ENCODE peak calls at places on chromosomes 7 and 10, in six cellular contexts. R, A, K, B, U and D are unnamed samples.

GRCh38 chr10:118793545-118793944 is 38.8 kb upstream of the CACUL1 start:
- DNase-seq in A (no peak), B (no peak), R (no peak), K (no peak), U (no peak), D (peak)

GRCh38 chr7:45256775-45257174 is 99.2 kb downstream of the RAMP3 start:
- DNase-seq in A (no peak), B (no peak), K (no peak), U (no peak), R (no peak), D (no peak)

GRCh38 chr7:35707422-35707821 is 12.5 kb upstream of the HERPUD2 start:
- DNase-seq in B (no peak), R (no peak), K (no peak), A (no peak), U (no peak), D (no peak)

GRCh38 chr7:17706734-17707133 is 233.6 kb downstream of the SNX13 start:
- DNase-seq in A (peak), K (peak), R (peak), B (no peak), U (peak), D (no peak)

GRCh38 chr7:30594055-30594539 is 581 bp upstream of the GARS1 start:
- DNase-seq in A (peak), R (peak), K (peak), U (peak), B (peak), D (no peak)

GRCh38 chr7:30188806-30189205 is 54.0 kb downstream of the MTURN start:
- DNase-seq in K (no peak), A (no peak), B (no peak), U (no peak), R (no peak), D (no peak)

GRCh38 chr7:77226357-77226839 is 26.8 kb upstream of the FGL2 start:
- DNase-seq in A (no peak), K (no peak), U (no peak), R (no peak), B (no peak), D (no peak)

GRCh38 chr10:87593702-87594101 is 66.0 kb upstream of the PAPSS2 start:
- DNase-seq in B (no peak), U (no peak), A (no peak), R (no peak), K (no peak), D (no peak)

GRCh38 chr10:79420974-79421688 is 24.3 kb downstream of the ZCCHC24 start:
- DNase-seq in R (no peak), A (no peak), U (no peak), K (no peak), B (no peak), D (no peak)

GRCh38 chr7:150755473-150756099 is 18.4 kb downstream of the GIMAP5 start:
- DNase-seq in U (no peak), K (no peak), B (no peak), R (no peak), A (peak), D (no peak)

GRCh38 chr10:68871731-68872342 is 29.3 kb upstream of the DDX50 start:
- DNase-seq in U (no peak), K (no peak), R (peak), B (no peak), A (no peak), D (no peak)

GRCh38 chr10:52314007-52314821 is at the start of gene DKK1:
- DNase-seq in K (peak), A (peak), B (peak), R (peak), U (peak), D (peak)

GRCh38 chr10:66713387-66713786 is 212.4 kb upstream of the LRRTM3 start:
- DNase-seq in B (no peak), K (no peak), U (no peak), R (no peak), A (no peak), D (no peak)

GRCh38 chr7:128322040-128322643 is 21.6 kb downstream of the RBM28 start:
- DNase-seq in K (no peak), A (no peak), R (no peak), U (no peak), B (no peak), D (no peak)

GRCh38 chr7:64736575-64736974 is 57.7 kb upstream of the ZNF138 start:
- DNase-seq in U (no peak), R (no peak), K (no peak), B (no peak), A (no peak), D (no peak)

GRCh38 chr7:36021367-36021766 is 131.7 kb upstream of the EEPD1 start:
- DNase-seq in A (no peak), R (no peak), K (no peak), U (peak), B (no peak), D (no peak)

GRCh38 chr7:154960063-154960790 is 42.7 kb downstream of the PAXIP1 start:
- DNase-seq in A (no peak), U (no peak), B (no peak), R (peak), K (no peak), D (no peak)

GRCh38 chr7:47581821-47582747 is at the start of gene TNS3:
- DNase-seq in U (peak), A (peak), K (no peak), B (no peak), R (peak), D (no peak)

GRCh38 chr7:24843821-24844449 is 86.7 kb upstream of the GSDME start:
- DNase-seq in U (no peak), A (no peak), R (no peak), B (no peak), K (no peak), D (no peak)

GRCh38 chr7:38002689-38003088 is 82.2 kb downstream of the EPDR1 start:
- DNase-seq in U (no peak), B (no peak), A (no peak), K (no peak), R (no peak), D (no peak)

GRCh38 chr10:124523886-124524285 is 62.3 kb downstream of the LHPP start:
- DNase-seq in R (no peak), U (no peak), B (no peak), K (no peak), A (no peak), D (no peak)

GRCh38 chr7:80681272-80681885 is 42.9 kb downstream of the CD36 start:
- DNase-seq in A (no peak), R (no peak), B (no peak), U (no peak), K (no peak), D (no peak)

GRCh38 chr10:124677871-124678565 is 66.2 kb downstream of the FAM53B start:
- DNase-seq in B (no peak), U (no peak), R (peak), K (no peak), A (no peak), D (no peak)

GRCh38 chr7:3910041-3910440 is 609.0 kb downstream of the SDK1 start:
- DNase-seq in B (no peak), K (no peak), A (no peak), U (no peak), R (no peak), D (no peak)

GRCh38 chr7:63080406-63080805 is 918.2 kb upstream of the ZNF722 start:
- DNase-seq in U (no peak), A (no peak), R (no peak), B (no peak), K (no peak), D (no peak)

GRCh38 chr7:117619690-117620089 is 139.9 kb downstream of the CFTR start:
- DNase-seq in K (no peak), R (no peak), U (no peak), A (no peak), B (no peak), D (no peak)

GRCh38 chr10:97676770-97677581 is 10.1 kb downstream of the AVPI1 start:
- DNase-seq in B (no peak), U (peak), A (no peak), K (no peak), R (peak), D (no peak)

GRCh38 chr10:8078027-8078426 is 23.5 kb downstream of the GATA3 start:
- DNase-seq in A (no peak), K (no peak), B (no peak), U (no peak), R (no peak), D (no peak)

GRCh38 chr10:8076948-8077347 is 22.5 kb downstream of the GATA3 start:
- DNase-seq in K (no peak), U (no peak), R (no peak), B (no peak), A (no peak), D (no peak)

GRCh38 chr10:8074881-8075280 is 20.4 kb downstream of the GATA3 start:
- DNase-seq in U (no peak), B (no peak), K (no peak), R (no peak), A (no peak), D (no peak)

GRCh38 chr10:8073696-8074416 is 19.4 kb downstream of the GATA3 start:
- DNase-seq in U (no peak), A (no peak), K (no peak), R (no peak), B (peak), D (no peak)

DNA sequence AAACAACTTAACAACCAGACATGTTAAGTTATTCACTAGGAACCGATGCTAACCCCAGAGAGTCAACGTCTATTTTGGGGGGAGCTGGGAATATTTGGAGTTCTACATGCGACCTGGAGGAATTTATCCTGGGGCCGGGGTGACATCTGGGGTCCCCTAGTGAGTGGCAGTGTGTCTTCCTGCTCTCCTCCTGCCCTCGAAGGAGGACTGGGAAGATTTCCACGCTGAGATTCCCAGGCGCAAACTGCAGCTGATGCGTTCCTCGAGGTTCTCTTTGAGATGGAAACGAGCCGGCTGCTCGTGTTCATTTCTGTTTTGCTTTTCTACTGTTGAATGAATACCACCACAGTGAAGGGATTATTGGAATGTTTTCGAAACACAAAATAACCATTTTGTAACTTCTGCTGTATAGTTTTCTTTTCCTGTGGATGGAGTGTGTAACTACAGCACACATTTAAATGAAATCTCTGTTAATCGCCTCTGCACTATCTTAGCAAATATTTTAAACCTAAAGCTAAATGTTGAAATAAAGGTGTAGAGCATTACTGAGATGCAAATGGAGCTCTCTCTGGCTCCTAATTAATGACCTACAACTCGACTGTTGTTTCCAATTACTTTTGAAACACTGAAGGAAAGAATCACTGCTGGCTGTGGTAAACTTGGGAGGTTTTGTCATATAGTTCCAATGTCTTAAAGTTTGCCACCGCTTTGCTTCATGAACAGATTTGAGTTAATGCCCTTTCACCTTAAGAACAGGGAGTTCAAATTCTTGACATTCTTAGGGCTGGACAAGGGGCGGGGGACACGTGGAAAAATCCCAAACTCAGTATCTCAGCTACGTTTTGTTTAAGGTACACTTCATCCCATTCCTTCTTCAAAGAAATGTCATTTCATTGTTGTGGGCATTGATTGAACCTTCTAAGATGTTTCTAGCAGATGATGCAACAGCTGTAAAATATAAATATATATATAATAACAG is 21.1 kb downstream of the GATA3 start:
- DNase-seq in K (no peak), U (peak), R (no peak), B (no peak), A (no peak), D (no peak)
- TF ChIP-seq CTCF in K (no peak), U (peak), R (no peak), B (no peak), A (no peak), D (no peak)

GRCh38 chr10:45461034-45461433 is 87.0 kb downstream of the ALOX5 start:
- DNase-seq in A (no peak), B (no peak), R (no peak), U (no peak), K (no peak), D (no peak)

GRCh38 chr10:45460235-45460878 is 86.3 kb downstream of the ALOX5 start:
- DNase-seq in B (no peak), R (no peak), K (no peak), A (no peak), U (no peak), D (no peak)

GRCh38 chr10:45464958-45465567 is 91.0 kb downstream of the ALOX5 start:
- DNase-seq in B (no peak), R (peak), U (peak), A (peak), K (peak), D (no peak)

GRCh38 chr10:45466784-45467183 is 92.8 kb downstream of the ALOX5 start:
- DNase-seq in A (no peak), U (no peak), K (no peak), R (peak), B (no peak), D (no peak)

GRCh38 chr10:45463244-45464116 is 89.5 kb downstream of the ALOX5 start:
- DNase-seq in A (no peak), K (no peak), B (no peak), R (no peak), U (no peak), D (no peak)
- H3K27ac ChIP-seq in A (no peak), K (no peak), B (no peak), R (no peak), U (no peak), D (no peak)

DNA sequence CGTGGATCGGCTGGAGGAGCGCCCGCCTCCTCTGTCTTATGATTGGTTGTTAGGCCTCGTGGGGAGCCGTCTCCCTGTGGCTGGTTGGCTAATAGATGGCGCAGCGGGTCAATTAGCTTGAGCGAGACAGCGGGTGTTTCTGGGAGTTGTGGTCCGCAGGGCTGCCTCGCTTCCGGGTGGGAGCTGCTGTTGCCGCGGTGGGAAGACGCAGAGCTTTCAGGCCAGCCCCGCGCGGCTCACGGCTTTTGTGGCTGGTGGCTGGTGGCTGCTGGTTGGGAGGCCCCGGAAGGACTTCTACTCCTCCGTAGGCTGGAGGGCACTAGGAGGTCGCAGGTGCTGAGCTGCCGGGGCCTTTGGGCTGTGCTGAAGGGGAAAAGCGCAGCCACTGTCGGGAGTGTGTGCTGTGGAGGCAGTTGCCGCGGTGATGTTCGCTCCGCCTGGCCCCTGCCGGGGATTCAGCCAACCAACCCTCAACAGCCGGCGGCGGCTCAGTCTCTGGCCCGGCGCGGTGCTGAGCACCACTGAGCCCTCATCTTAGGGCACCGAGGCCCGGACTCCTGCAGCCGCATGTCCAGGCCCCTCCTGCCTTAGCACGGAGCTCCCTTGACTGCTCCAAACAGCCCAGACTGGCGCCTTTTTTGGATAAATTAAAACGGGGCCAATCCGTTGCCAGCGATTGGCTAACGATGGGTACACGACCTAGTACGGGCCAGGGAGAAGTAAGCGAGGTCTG is 651 bp upstream of the C10orf143 start:
- DNase-seq in A (peak), U (peak), K (peak), R (peak), B (peak), D (peak)
- H3K4me3 ChIP-seq in A (peak), U (peak), K (peak), R (peak), B (peak), D (peak)

GRCh38 chr7:107579881-107580715 is at the start of gene BCAP29:
- DNase-seq in A (peak), R (peak), K (peak), U (peak), B (peak), D (peak)
- TF ChIP-seq CTCF in A (peak), R (no peak), K (no peak), U (peak), B (peak), D (peak)

GRCh38 chr7:2125931-2126330 is 106.8 kb downstream of the MAD1L1 start:
- DNase-seq in K (no peak), B (no peak), A (no peak), U (no peak), R (no peak), D (no peak)

GRCh38 chr7:2126621-2127020 is 106.1 kb downstream of the MAD1L1 start:
- DNase-seq in U (no peak), B (no peak), R (no peak), K (no peak), A (no peak), D (no peak)

GRCh38 chr7:2129376-2130375 is 103.1 kb downstream of the MAD1L1 start:
- DNase-seq in K (no peak), U (no peak), R (no peak), B (no peak), A (no peak), D (no peak)

GRCh38 chr7:2131341-2131740 is 101.4 kb downstream of the MAD1L1 start:
- DNase-seq in U (no peak), B (no peak), K (no peak), R (no peak), A (no peak), D (no peak)

GRCh38 chr7:2128601-2129375 is 104.0 kb downstream of the MAD1L1 start:
- DNase-seq in R (no peak), U (no peak), B (no peak), K (no peak), A (no peak), D (no peak)
- H3K27ac ChIP-seq in R (no peak), U (peak), B (no peak), K (no peak), A (no peak), D (no peak)